ENCODE peak calls at places on chromosomes 6 and 20, in five cellular contexts. L is PC-9, N is IMR-90, Y is BE2C, P is heart left ventricle. D is an unnamed sample. For H3K27me3, the result is how much of the 10 kb centered on the place peaks cover.

GRCh38 chr20:39849664-39850063 is 839.4 kb downstream of the MAFB start:
- DNase-seq in L (no peak), Y (peak), N (peak), P (peak), D (no peak)

GRCh38 chr6:48186746-48187145 is 75.7 kb upstream of the PTCHD4 start:
- DNase-seq in Y (no peak), L (no peak), P (no peak), N (no peak), D (no peak)

GRCh38 chr6:149499066-149499465 is 14.3 kb upstream of the ZC3H12D start:
- DNase-seq in P (no peak), Y (no peak), L (no peak), N (peak), D (peak)

GRCh38 chr6:134739299-134740090 is 210.4 kb downstream of the ALDH8A1 start:
- DNase-seq in N (peak), P (no peak), Y (peak), L (no peak), D (no peak)

GRCh38 chr6:170152989-170153388 is 137.9 kb downstream of the DLL1 start:
- DNase-seq in L (peak), P (no peak), N (no peak), Y (peak), D (peak)

GRCh38 chr6:114740547-114740946 is 397.7 kb upstream of the HS3ST5 start:
- DNase-seq in L (no peak), Y (no peak), P (no peak), N (no peak), D (peak)

GRCh38 chr6:28383235-28384142 is 16.1 kb downstream of the ZSCAN12 start:
- DNase-seq in P (peak), N (peak), Y (peak), L (peak), D (peak)

GRCh38 chr6:15331143-15331542 is 85.3 kb downstream of the JARID2 start:
- DNase-seq in Y (no peak), N (no peak), L (peak), P (no peak), D (no peak)

GRCh38 chr6:11009353-11009752 is 34.8 kb downstream of the ELOVL2 start:
- DNase-seq in P (no peak), Y (no peak), L (peak), N (peak), D (peak)

GRCh38 chr20:1001116-1001515 is 995 bp downstream of the RSPO4 start:
- DNase-seq in L (no peak), Y (no peak), P (no peak), N (no peak), D (no peak)
- H3K27me3 ChIP-seq in L (half or more), Y (under half), P (under half), N (under half), D (under half)

GRCh38 chr20:25692499-25692898 is 4.2 kb downstream of the ZNF337 start:
- DNase-seq in L (no peak), P (no peak), Y (no peak), N (no peak), D (no peak)
- TF ChIP-seq CTCF in L (no peak), P (no peak), Y (no peak), N (no peak), D (peak)

DNA sequence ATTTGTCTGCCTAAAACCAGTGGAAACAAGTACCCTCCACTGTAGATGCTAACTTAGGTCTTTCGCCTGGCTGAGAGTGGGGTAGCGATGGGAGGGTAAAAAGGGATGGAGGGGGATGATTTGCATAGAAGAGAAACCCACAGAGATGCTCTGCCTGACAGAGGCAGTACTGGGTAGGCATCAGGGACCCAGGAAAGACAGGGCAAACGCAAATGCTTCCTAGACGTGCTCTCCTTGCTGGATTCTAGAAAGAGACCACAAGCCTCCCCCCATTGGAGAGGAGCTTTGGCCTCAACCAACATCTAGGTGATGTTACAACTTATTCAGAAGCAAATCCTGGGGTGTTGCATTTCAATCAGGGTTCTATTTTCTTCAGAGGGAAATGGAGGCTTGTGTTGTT is 3.2 kb downstream of the OLIG3 start:
- DNase-seq in L (no peak), P (no peak), Y (no peak), N (no peak), D (no peak)
- H3K27me3 ChIP-seq in L (under half), P (half or more), Y (half or more), N (half or more), D (half or more)

DNA sequence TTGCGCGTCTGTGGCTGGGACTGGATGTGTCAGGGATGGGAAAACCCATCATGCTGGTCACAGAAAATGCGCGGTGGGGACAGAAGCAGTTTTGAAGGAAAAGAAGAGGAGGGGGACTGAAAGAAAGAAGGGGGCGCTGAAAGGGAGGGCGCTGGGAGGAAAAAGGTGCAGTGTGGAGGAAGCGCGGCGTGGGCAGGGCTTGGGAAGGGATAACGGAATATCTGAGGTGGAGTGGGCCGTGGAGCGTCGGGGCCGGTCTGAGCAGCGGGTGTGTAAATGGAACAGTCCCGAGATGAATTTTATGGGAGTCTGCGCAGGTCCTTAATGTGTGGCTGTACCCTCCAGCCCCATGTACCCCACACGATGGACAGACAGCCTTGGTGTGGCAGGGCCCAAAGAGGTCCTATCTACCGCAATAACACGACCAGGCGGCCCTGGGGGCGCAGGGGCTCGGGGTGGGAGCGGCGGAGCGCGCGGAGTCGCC is 366 bp upstream of the SLC29A1 start:
- DNase-seq in N (no peak), L (no peak), P (no peak), Y (no peak), D (no peak)
- TF ChIP-seq CTCF in N (no peak), L (no peak), P (no peak), Y (no peak), D (no peak)

GRCh38 chr20:24698706-24699206 is 229.3 kb downstream of the SYNDIG1 start:
- DNase-seq in L (no peak), Y (no peak), N (no peak), P (no peak), D (no peak)
- H3K27me3 ChIP-seq in L (under half), Y (under half), N (under half), P (under half), D (under half)

D was measured in kidney epithelial cell.